ENCODE peak calls at places on chromosomes 11 and 22, in seven cellular contexts. A is non-pigmented ciliary epithelial cell; Q is HFFc6; C is naive thymus-derived CD8-positive, alpha-beta T cell; V is activated CD4-positive, alpha-beta T cell treated with anti-CD3 and anti-CD28 coated beads, Interleukin-2, amount 50 U/mL, for 1 hour; L is left kidney; P is H7. G is an unnamed sample.

GRCh38 chr11:2211113-2211971 is 39.7 kb upstream of the TH start:
- DNase-seq in V (no peak), L (peak), P (peak), A (no peak), Q (no peak), C (no peak), G (peak)

GRCh38 chr11:31972623-31973022 is 118.3 kb upstream of the RCN1 start:
- DNase-seq in L (no peak), P (no peak), A (no peak), Q (no peak), C (no peak), V (no peak), G (no peak)

GRCh38 chr11:94885133-94885532 is 88.2 kb downstream of the CWC15 start:
- DNase-seq in Q (peak), V (no peak), C (no peak), L (no peak), P (no peak), A (no peak), G (no peak)

GRCh38 chr11:96137357-96137756 is 205.6 kb downstream of the MAML2 start:
- DNase-seq in A (no peak), L (no peak), V (no peak), Q (no peak), C (no peak), P (no peak), G (no peak)

GRCh38 chr11:71574418-71574817 is 8.3 kb downstream of the KRTAP5-11 start:
- DNase-seq in P (no peak), L (no peak), V (no peak), Q (no peak), A (no peak), C (no peak), G (no peak)

GRCh38 chr11:2404735-2405196 is 4.2 kb downstream of the TSSC4 start:
- DNase-seq in C (no peak), P (no peak), Q (no peak), A (no peak), V (no peak), L (peak), G (no peak)

GRCh38 chr22:38570841-38571364 is 920 bp upstream of the DMC1 start:
- DNase-seq in L (peak), P (peak), V (peak), Q (peak), A (no peak), C (peak), G (peak)

GRCh38 chr11:120759046-120759445 is 247.5 kb downstream of the GRIK4 start:
- DNase-seq in Q (no peak), L (no peak), P (peak), A (no peak), C (no peak), V (no peak), G (no peak)

GRCh38 chr11:113481672-113482071 is 6.5 kb upstream of the DRD2 start:
- DNase-seq in C (no peak), V (no peak), L (no peak), A (no peak), P (no peak), Q (no peak), G (no peak)

GRCh38 chr11:128688896-128689546 is 4.9 kb upstream of the FLI1 start:
- DNase-seq in V (no peak), L (peak), A (no peak), P (peak), C (no peak), Q (no peak), G (no peak)

GRCh38 chr11:73195191-73196007 is 22.7 kb upstream of the P2RY2 start:
- DNase-seq in L (no peak), A (no peak), P (no peak), C (no peak), V (no peak), Q (peak), G (peak)

GRCh38 chr22:50530280-50530856 is 556 bp upstream of the TYMP start:
- DNase-seq in V (no peak), L (peak), C (no peak), A (no peak), Q (no peak), P (no peak), G (peak)

GRCh38 chr11:44269369-44270351 is 40.3 kb downstream of the ALX4 start:
- DNase-seq in A (peak), C (no peak), L (peak), Q (no peak), V (no peak), P (peak), G (no peak)